ENCODE peak calls at places on chromosomes 12 and 14, in six cellular contexts. D is mesenchymal stem cell, I is mesendoderm, R is trophoblast cell, Q is H1, J is IMR-90. C is an unnamed sample.

GRCh38 chr14:76917759-76918175 is 91.6 kb downstream of the LRRC74A start:
- DNase-seq in D (no peak), I (peak; percentile 65), R (no peak), Q (no peak), J (no peak), C (no peak)

GRCh38 chr14:53599221-53599945 is 357.2 kb downstream of the BMP4 start:
- DNase-seq in D (no peak), I (peak; percentile 87), R (peak; percentile 12), Q (no peak), J (peak; percentile 12), C (no peak)

GRCh38 chr12:3540387-3541320 is 49.7 kb downstream of the PRMT8 start:
- DNase-seq in D (no peak), I (no peak), R (no peak), Q (no peak), J (no peak), C (peak; percentile 24)

GRCh38 chr12:51196547-51196946 is 21.3 kb downstream of the POU6F1 start:
- DNase-seq in D (no peak), I (no peak), R (no peak), Q (no peak), J (no peak), C (no peak)

GRCh38 chr12:11771356-11771755 is 121.9 kb downstream of the ETV6 start:
- DNase-seq in D (peak; percentile 79), I (peak; percentile 72), R (peak; percentile 77), Q (no peak), J (peak; percentile 37), C (no peak)

GRCh38 chr12:130014485-130014807 is 110.6 kb upstream of the TMEM132D start:
- DNase-seq in D (no peak), I (peak; percentile 57), R (no peak), Q (no peak), J (no peak), C (peak; percentile 71)

GRCh38 chr12:14442221-14442881 is 76.9 kb downstream of the ATF7IP start:
- DNase-seq in D (no peak), I (no peak), R (no peak), Q (no peak), J (no peak), C (no peak)

GRCh38 chr12:109770104-109770860 is 56.7 kb downstream of the FAM222A start:
- DNase-seq in D (no peak), I (no peak), R (no peak), Q (no peak), J (no peak), C (peak; percentile 25)

GRCh38 chr14:105203057-105203494 is 22.0 kb upstream of the NUDT14 start:
- DNase-seq in D (peak; percentile 69), I (peak; percentile 51), R (peak; percentile 90), Q (peak; percentile 27), J (peak; percentile 58), C (peak; percentile 78)

GRCh38 chr14:64760916-64761315 is 56.7 kb downstream of the PLEKHG3 start:
- DNase-seq in D (no peak), I (no peak), R (no peak), Q (no peak), J (no peak), C (no peak)

GRCh38 chr14:77848031-77848430 is 48.1 kb downstream of the ADCK1 start:
- DNase-seq in D (no peak), I (no peak), R (peak; percentile 39), Q (no peak), J (peak; percentile 8), C (no peak)

GRCh38 chr12:28770329-28770728 is 378.7 kb upstream of the FAR2 start:
- DNase-seq in D (no peak), I (no peak), R (no peak), Q (no peak), J (no peak), C (no peak)

GRCh38 chr14:102873546-102874061 is 48.9 kb upstream of the AMN start:
- DNase-seq in D (no peak), I (no peak), R (no peak), Q (no peak), J (no peak), C (no peak)

GRCh38 chr14:105974902-105975301 is 448.5 kb downstream of the TMEM121 start:
- DNase-seq in D (no peak), I (peak; percentile 0), R (peak; percentile 21), Q (no peak), J (no peak), C (no peak)

GRCh38 chr12:46831335-46832083 is 5.7 kb upstream of the SLC38A4 start:
- DNase-seq in D (peak; percentile 27), I (peak; percentile 33), R (no peak), Q (no peak), J (no peak), C (peak; percentile 57)

GRCh38 chr12:66964629-66965028 is 285.8 kb upstream of the GRIP1 start:
- DNase-seq in D (peak; percentile 46), I (no peak), R (peak; percentile 65), Q (no peak), J (no peak), C (no peak)

GRCh38 chr12:108571604-108572165 is 9.3 kb downstream of the ISCU start:
- DNase-seq in D (no peak), I (no peak), R (no peak), Q (no peak), J (no peak), C (no peak)

GRCh38 chr12:109910969-109911348 is 10.9 kb downstream of the TCHP start:
- DNase-seq in D (peak; percentile 28), I (peak; percentile 90), R (peak; percentile 4), Q (peak; percentile 60), J (peak; percentile 20), C (peak; percentile 96)

GRCh38 chr12:89947437-89948265 is 239.0 kb upstream of the ATP2B1 start:
- DNase-seq in D (peak; percentile 96), I (peak; percentile 17), R (peak; percentile 83), Q (no peak), J (peak; percentile 95), C (no peak)

GRCh38 chr12:45121224-45121623 is 70.3 kb upstream of the DBX2 start:
- DNase-seq in D (no peak), I (no peak), R (no peak), Q (no peak), J (no peak), C (no peak)

GRCh38 chr14:104876251-104876699 is 11.2 kb downstream of the CEP170B start:
- DNase-seq in D (peak; percentile 39), I (peak; percentile 71), R (peak; percentile 51), Q (peak; percentile 31), J (peak; percentile 16), C (peak; percentile 83)

GRCh38 chr12:122182887-122183587 is at the start of gene LRRC43:
- DNase-seq in D (peak; percentile 44), I (peak; percentile 55), R (peak; percentile 95), Q (no peak), J (no peak), C (peak; percentile 78)

GRCh38 chr14:65164068-65164824 is 61.9 kb upstream of the MAX start:
- DNase-seq in D (peak; percentile 58), I (peak; percentile 53), R (peak; percentile 73), Q (no peak), J (peak; percentile 61), C (no peak)

GRCh38 chr12:122078141-122079037 is at the start of gene MLXIP:
- DNase-seq in D (peak; percentile 94), I (peak; percentile 95), R (peak; percentile 94), Q (peak; percentile 43), J (peak; percentile 89), C (peak; percentile 93)

GRCh38 chr12:70091021-70091521 is 152.2 kb upstream of the CNOT2 start:
- DNase-seq in D (no peak), I (peak; percentile 50), R (no peak), Q (no peak), J (no peak), C (no peak)

GRCh38 chr12:76337583-76337982 is 10.6 kb downstream of the BBS10 start:
- DNase-seq in D (peak; percentile 41), I (no peak), R (no peak), Q (no peak), J (peak; percentile 68), C (no peak)

GRCh38 chr14:59772252-59772651 is 98.3 kb downstream of the RTN1 start:
- DNase-seq in D (no peak), I (no peak), R (no peak), Q (no peak), J (no peak), C (no peak)

GRCh38 chr12:96514328-96514727 is 25.0 kb downstream of the CFAP54 start:
- DNase-seq in D (no peak), I (no peak), R (no peak), Q (no peak), J (peak; percentile 60), C (no peak)
- H2BK5ac ChIP-seq in D (no peak overlapping the region), I (no peak overlapping the region), R (no peak overlapping the region), Q (no peak overlapping the region), J (no peak overlapping the region), C (no peak overlapping the region)

GRCh38 chr12:49322367-49322707 is 718 bp upstream of the TROAP start:
- DNase-seq in D (no peak), I (no peak), R (peak; percentile 46), Q (no peak), J (no peak), C (no peak)

GRCh38 chr12:49323524-49324097 is 556 bp downstream of the TROAP start:
- DNase-seq in D (no peak), I (no peak), R (no peak), Q (no peak), J (no peak), C (no peak)

GRCh38 chr12:49327368-49327767 is 4.3 kb downstream of the TROAP start:
- DNase-seq in D (no peak), I (no peak), R (no peak), Q (no peak), J (no peak), C (no peak)

GRCh38 chr12:49325606-49326005 is 2.6 kb downstream of the TROAP start:
- DNase-seq in D (no peak), I (no peak), R (no peak), Q (no peak), J (no peak), C (no peak)

GRCh38 chr12:49322708-49323523 is at the start of gene TROAP:
- DNase-seq in D (peak; percentile 99), I (peak; percentile 100), R (peak; percentile 100), Q (peak; percentile 94), J (peak; percentile 97), C (peak; percentile 99)
- H3K23ac ChIP-seq in D (no peak within 1 kb of the TSS), I (peak within 1 kb of the TSS; percentile 45), R (no peak within 1 kb of the TSS), Q (no peak within 1 kb of the TSS), J (peak within 1 kb of the TSS; percentile 92), C (no peak within 1 kb of the TSS)

GRCh38 chr12:131043401-131043871 is 89.7 kb downstream of the ADGRD1 start:
- DNase-seq in D (no peak), I (no peak), R (no peak), Q (no peak), J (no peak), C (no peak)
- H3K18ac ChIP-seq in D (no peak overlapping the region), I (no peak overlapping the region), R (no peak overlapping the region), Q (no peak overlapping the region), J (no peak overlapping the region), C (no peak overlapping the region)

DNA sequence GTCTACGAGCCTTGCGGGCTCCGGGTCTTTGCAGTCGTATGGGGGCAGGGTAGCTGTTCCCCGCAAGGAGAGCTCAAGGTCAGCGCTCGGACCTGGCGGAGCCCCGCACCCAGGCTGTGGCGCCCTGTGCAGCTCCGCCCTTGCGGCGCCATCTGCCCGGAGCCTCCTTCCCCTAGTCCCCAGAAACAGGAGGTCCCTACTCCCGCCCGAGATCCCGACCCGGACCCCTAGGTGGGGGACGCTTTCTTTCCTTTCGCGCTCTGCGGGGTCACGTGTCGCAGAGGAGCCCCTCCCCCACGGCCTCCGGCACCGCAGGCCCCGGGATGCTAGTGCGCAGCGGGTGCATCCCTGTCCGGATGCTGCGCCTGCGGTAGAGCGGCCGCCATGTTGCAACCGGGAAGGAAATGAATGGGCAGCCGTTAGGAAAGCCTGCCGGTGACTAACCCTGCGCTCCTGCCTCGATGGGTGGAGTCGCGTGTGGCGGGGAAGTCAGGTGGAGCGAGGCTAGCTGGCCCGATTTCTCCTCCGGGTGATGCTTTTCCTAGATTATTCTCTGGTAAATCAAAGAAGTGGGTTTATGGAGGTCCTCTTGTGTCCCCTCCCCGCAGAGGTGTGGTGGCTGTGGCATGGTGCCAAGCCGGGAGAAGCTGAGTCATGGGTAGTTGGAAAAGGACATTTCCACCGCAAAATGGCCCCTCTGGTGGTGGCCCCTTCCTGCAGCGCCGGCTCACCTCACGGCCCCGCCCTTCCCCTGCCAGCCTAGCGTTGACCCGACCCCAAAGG is 788 bp downstream of the GAPDH start:
- DNase-seq in D (peak; percentile 82), I (peak; percentile 80), R (peak; percentile 80), Q (no peak), J (peak; percentile 69), C (peak; percentile 80)
- H2BK5ac ChIP-seq in D (peak overlapping the region; percentile 50), I (peak overlapping the region; percentile 79), R (peak overlapping the region; percentile 93), Q (peak overlapping the region; percentile 90), J (peak overlapping the region; percentile 85), C (no peak overlapping the region)

C was measured in H9.